ENCODE peak calls at places on chromosomes 4 and X, in six cellular contexts. P is GM06990, U is transverse colon, M is esophagus muscularis mucosa, I is left ventricle myocardium inferior, Q is HFFc6. W is an unnamed sample.

GRCh38 chr4:184762100-184762499 is 28.2 kb upstream of the CENPU start:
- DNase-seq in P (no peak), U (no peak), M (no peak), I (no peak), Q (no peak), W (no peak)

GRCh38 chrX:53287493-53288138 is 6.2 kb upstream of the IQSEC2 start:
- DNase-seq in P (peak; percentile 14), U (peak; percentile 70), M (no peak), I (peak; percentile 69), Q (peak; percentile 58), W (no peak)

GRCh38 chr4:113979157-113979972 is at the start of gene ARSJ:
- DNase-seq in P (no peak), U (peak; percentile 54), M (no peak), I (peak; percentile 51), Q (peak; percentile 71), W (no peak)

GRCh38 chr4:6942238-6942800 is 32.7 kb downstream of the TBC1D14 start:
- DNase-seq in P (no peak), U (no peak), M (no peak), I (no peak), Q (peak; percentile 96), W (peak; percentile 64)

GRCh38 chr4:119314356-119314755 is 7.6 kb downstream of the FABP2 start:
- DNase-seq in P (no peak), U (peak; percentile 24), M (no peak), I (no peak), Q (peak; percentile 54), W (peak; percentile 12)

GRCh38 chr4:146407669-146408084 is 114.1 kb downstream of the SLC10A7 start:
- DNase-seq in P (no peak), U (no peak), M (no peak), I (no peak), Q (no peak), W (no peak)

GRCh38 chrX:111492085-111492484 is 19.4 kb upstream of the SERTM2 start:
- DNase-seq in P (no peak), U (no peak), M (no peak), I (no peak), Q (no peak), W (no peak)

GRCh38 chrX:119266364-119266995 is 30.4 kb downstream of the PGRMC1 start:
- DNase-seq in P (no peak), U (peak; percentile 11), M (no peak), I (no peak), Q (peak; percentile 14), W (peak; percentile 29)

GRCh38 chrX:66022742-66023725 is 16.8 kb downstream of the VSIG4 start:
- DNase-seq in P (no peak), U (no peak), M (no peak), I (no peak), Q (no peak), W (no peak)

GRCh38 chr4:168812806-168813205 is 197.2 kb downstream of the CBR4 start:
- DNase-seq in P (no peak), U (no peak), M (no peak), I (no peak), Q (no peak), W (no peak)

GRCh38 chr4:173990126-173990878 is 293.2 kb downstream of the FBXO8 start:
- DNase-seq in P (no peak), U (no peak), M (no peak), I (no peak), Q (peak; percentile 16), W (peak; percentile 4)

GRCh38 chr4:110622841-110623709 is at the start of gene PITX2:
- DNase-seq in P (no peak), U (peak; percentile 95), M (peak; percentile 98), I (peak; percentile 74), Q (peak; percentile 100), W (peak; percentile 90)

GRCh38 chrX:12984629-12985303 is 9.9 kb downstream of the TMSB4X start:
- DNase-seq in P (no peak), U (peak; percentile 73), M (no peak), I (no peak), Q (no peak), W (no peak)

GRCh38 chrX:134695999-134696398 is 37.7 kb upstream of the PLAC1 start:
- DNase-seq in P (no peak), U (no peak), M (no peak), I (no peak), Q (no peak), W (no peak)

GRCh38 chr4:118282692-118283091 is 70.1 kb downstream of the PRSS12 start:
- DNase-seq in P (no peak), U (no peak), M (no peak), I (no peak), Q (peak; percentile 68), W (no peak)

GRCh38 chrX:26070882-26071281 is 67.3 kb upstream of the MAGEB18 start:
- DNase-seq in P (no peak), U (no peak), M (no peak), I (no peak), Q (no peak), W (no peak)

GRCh38 chr4:182213024-182213423 is 30.2 kb upstream of the TENM3 start:
- DNase-seq in P (no peak), U (no peak), M (no peak), I (no peak), Q (peak; percentile 12), W (no peak)

GRCh38 chr4:37891221-37892159 is 606 bp downstream of the TBC1D1 start:
- DNase-seq in P (peak; percentile 88), U (peak; percentile 46), M (no peak), I (peak; percentile 37), Q (no peak), W (peak; percentile 80)

GRCh38 chr4:1759818-1760223 is 33.3 kb upstream of the FGFR3 start:
- DNase-seq in P (no peak), U (no peak), M (no peak), I (no peak), Q (no peak), W (no peak)

GRCh38 chrX:39802906-39803305 is 294.9 kb downstream of the BCOR start:
- DNase-seq in P (no peak), U (no peak), M (no peak), I (no peak), Q (no peak), W (no peak)

GRCh38 chrX:9678215-9678980 is 87.2 kb downstream of the GPR143 start:
- DNase-seq in P (no peak), U (no peak), M (no peak), I (no peak), Q (no peak), W (no peak)

GRCh38 chrX:103629295-103630170 is 758 bp downstream of the TCEAL1 start:
- DNase-seq in P (peak; percentile 50), U (peak; percentile 60), M (no peak), I (peak; percentile 62), Q (peak; percentile 53), W (peak; percentile 5)

GRCh38 chrX:100424012-100424411 is 13.9 kb upstream of the PCDH19 start:
- DNase-seq in P (no peak), U (no peak), M (no peak), I (no peak), Q (no peak), W (no peak)

GRCh38 chr4:116599859-116600258 is 485.5 kb downstream of the TRAM1L1 start:
- DNase-seq in P (no peak), U (no peak), M (no peak), I (no peak), Q (no peak), W (no peak)
- TF ChIP-seq CTCF in P (peak; percentile 38), U (no peak), M (no peak), I (no peak), Q (no peak), W (no peak)

GRCh38 chr4:10197952-10198351 is 81.4 kb upstream of the WDR1 start:
- DNase-seq in P (no peak), U (no peak), M (no peak), I (no peak), Q (no peak), W (no peak)
- TF ChIP-seq CTCF in P (no peak), U (no peak), M (no peak), I (no peak), Q (no peak), W (no peak)

DNA sequence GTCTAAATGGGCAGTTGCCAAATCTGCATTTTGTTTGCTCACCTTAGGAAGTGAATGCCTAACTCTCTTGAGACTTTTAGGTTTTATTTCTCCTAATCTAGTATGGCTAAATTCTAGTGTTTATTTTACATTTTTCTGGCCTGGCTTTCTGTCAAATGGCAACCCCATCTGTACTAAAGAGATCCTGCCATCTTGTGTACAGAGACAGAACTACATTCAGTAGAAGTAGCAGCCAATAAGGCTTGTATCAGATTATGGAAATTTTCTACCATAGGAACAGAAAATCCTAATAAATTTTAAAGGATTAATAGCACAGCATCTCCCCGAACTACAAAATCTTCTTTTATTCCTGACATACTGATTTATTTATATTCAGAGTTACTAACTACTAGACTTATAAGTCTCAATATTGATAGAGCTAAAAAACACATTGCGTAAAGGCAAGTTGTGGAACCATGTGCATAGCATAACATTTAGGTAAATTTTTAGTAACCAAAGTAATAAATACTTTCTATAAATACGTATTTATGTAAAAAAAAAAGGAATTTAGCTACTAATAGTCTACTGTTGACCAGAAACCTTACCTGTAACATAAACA is 45.5 kb downstream of the TMEM144 start:
- DNase-seq in P (no peak), U (no peak), M (no peak), I (no peak), Q (peak; percentile 62), W (peak; percentile 26)
- TF ChIP-seq CTCF in P (peak; percentile 64), U (peak; percentile 58), M (peak; percentile 64), I (peak; percentile 85), Q (peak; percentile 85), W (peak; percentile 33)

DNA sequence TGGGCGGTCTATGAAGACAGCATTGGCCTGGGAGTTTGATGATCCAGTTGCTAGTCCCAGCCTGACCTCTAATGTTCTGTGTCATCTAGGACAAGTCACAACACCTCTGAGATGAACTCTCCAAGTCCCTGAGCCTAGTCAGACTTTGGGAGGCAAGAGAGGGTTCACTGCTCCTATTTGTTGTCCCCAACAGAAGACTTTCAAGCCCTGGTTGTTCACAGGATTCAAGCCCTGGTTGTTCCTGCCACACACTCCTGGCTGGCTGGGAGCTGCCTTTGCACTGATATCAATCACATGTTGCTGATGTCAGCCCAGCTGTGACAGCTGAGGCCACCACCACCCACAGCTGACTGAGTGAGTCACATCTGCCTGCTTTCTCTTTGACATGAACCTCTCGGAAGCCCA is 253.2 kb upstream of the RASGEF1B start:
- DNase-seq in P (peak; percentile 6), U (peak; percentile 53), M (no peak), I (peak; percentile 39), Q (no peak), W (peak; percentile 20)
- TF ChIP-seq CTCF in P (no peak), U (no peak), M (no peak), I (no peak), Q (no peak), W (no peak)

DNA sequence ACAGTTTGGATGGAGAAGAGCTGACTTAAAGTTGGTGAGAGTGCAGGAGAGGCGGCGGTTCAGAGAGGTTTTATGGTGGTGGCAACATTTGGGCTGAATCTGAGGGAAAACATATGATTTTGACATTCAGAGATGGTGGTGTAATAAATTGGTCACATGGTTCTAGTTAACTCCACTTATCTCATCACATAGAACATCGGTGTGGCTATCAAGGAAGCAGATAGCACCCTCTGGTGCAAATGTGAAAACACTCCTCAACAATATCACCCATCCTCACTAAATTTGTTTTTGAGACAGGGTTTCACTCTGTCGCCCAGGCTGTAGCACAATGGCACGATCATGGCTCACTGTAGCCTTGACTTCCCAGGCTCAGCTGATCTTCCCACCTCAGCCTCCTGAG is 28.8 kb downstream of the SUPT20HL2 start:
- DNase-seq in P (no peak), U (no peak), M (no peak), I (no peak), Q (no peak), W (no peak)
- TF ChIP-seq CTCF in P (no peak), U (no peak), M (no peak), I (no peak), Q (no peak), W (no peak)

W was measured in GM20000.